ENCODE peak calls at places on chromosomes 7 and 10, in nine cellular contexts. T is CD8-positive, alpha-beta memory T cell; G is lung; C is Panc1; E is A549; K is GM12878; Q is endothelial cell of umbilical vein; X is fibroblast of lung; D is uterus. W is an unnamed sample.

GRCh38 chr7:19112290-19113000 is 5.0 kb downstream of the TWIST1 start:
- DNase-seq in T (no peak), G (no peak), C (no peak), E (no peak), K (no peak), Q (no peak), X (peak; percentile 73), D (no peak), W (no peak)

GRCh38 chr7:80044796-80045195 is 89.8 kb upstream of the GNAI1 start:
- DNase-seq in T (no peak), G (no peak), C (no peak), E (no peak), K (no peak), Q (no peak), X (no peak), D (no peak), W (no peak)

GRCh38 chr10:110860576-110861241 is 11.0 kb upstream of the PDCD4 start:
- DNase-seq in T (peak; percentile 35), G (no peak), C (no peak), E (no peak), K (peak; percentile 90), Q (no peak), X (no peak), D (no peak), W (peak; percentile 69)

GRCh38 chr10:48604408-48605263 is at the start of gene ARHGAP22:
- DNase-seq in T (no peak), G (no peak), C (no peak), E (peak; percentile 25), K (no peak), Q (peak; percentile 56), X (peak; percentile 35), D (peak; percentile 47), W (peak; percentile 11)

GRCh38 chr10:124152139-124152780 is 58.9 kb upstream of the CHST15 start:
- DNase-seq in T (no peak), G (peak; percentile 55), C (peak; percentile 73), E (peak; percentile 81), K (no peak), Q (no peak), X (peak; percentile 82), D (no peak), W (peak; percentile 26)

GRCh38 chr7:152128741-152129461 is 103.4 kb downstream of the GALNT11 start:
- DNase-seq in T (no peak), G (no peak), C (no peak), E (no peak), K (no peak), Q (no peak), X (no peak), D (no peak), W (no peak)

GRCh38 chr10:110512461-110513187 is 14.9 kb downstream of the DUSP5 start:
- DNase-seq in T (no peak), G (no peak), C (no peak), E (peak; percentile 77), K (no peak), Q (peak; percentile 70), X (peak; percentile 93), D (no peak), W (no peak)

GRCh38 chr10:35364808-35365207 is 28.5 kb downstream of the CCNY start:
- DNase-seq in T (no peak), G (no peak), C (no peak), E (no peak), K (no peak), Q (no peak), X (no peak), D (no peak), W (peak; percentile 98)

GRCh38 chr10:112510384-112510783 is 63.4 kb downstream of the VTI1A start:
- DNase-seq in T (no peak), G (no peak), C (no peak), E (no peak), K (no peak), Q (no peak), X (no peak), D (no peak), W (no peak)

GRCh38 chr7:5425507-5426225 is 2.0 kb upstream of the TNRC18 start:
- DNase-seq in T (no peak), G (peak; percentile 74), C (no peak), E (peak; percentile 87), K (no peak), Q (peak; percentile 89), X (peak; percentile 93), D (peak; percentile 73), W (peak; percentile 82)

GRCh38 chr10:69413221-69413865 is 3.4 kb downstream of the TACR2 start:
- DNase-seq in T (no peak), G (no peak), C (no peak), E (peak; percentile 49), K (no peak), Q (peak; percentile 67), X (peak; percentile 79), D (peak; percentile 83), W (no peak)

GRCh38 chr7:158582089-158582456 is 5.5 kb downstream of the PTPRN2 start:
- DNase-seq in T (no peak), G (no peak), C (no peak), E (no peak), K (no peak), Q (no peak), X (no peak), D (no peak), W (no peak)

GRCh38 chr7:43077732-43078391 is 34.6 kb upstream of the HECW1 start:
- DNase-seq in T (no peak), G (no peak), C (no peak), E (peak; percentile 20), K (no peak), Q (no peak), X (peak; percentile 18), D (no peak), W (no peak)

GRCh38 chr7:155441856-155442255 is 16.1 kb upstream of the EN2 start:
- DNase-seq in T (no peak), G (no peak), C (no peak), E (no peak), K (no peak), Q (no peak), X (no peak), D (no peak), W (no peak)

GRCh38 chr10:86375204-86375603 is 8.6 kb upstream of the GRID1 start:
- DNase-seq in T (no peak), G (no peak), C (no peak), E (no peak), K (no peak), Q (no peak), X (no peak), D (no peak), W (no peak)

GRCh38 chr10:125684583-125684982 is 1.6 kb upstream of the TEX36 start:
- DNase-seq in T (no peak), G (no peak), C (no peak), E (no peak), K (no peak), Q (no peak), X (no peak), D (no peak), W (no peak)

GRCh38 chr10:96242822-96243221 is 28.5 kb downstream of the BLNK start:
- DNase-seq in T (no peak), G (no peak), C (no peak), E (no peak), K (no peak), Q (no peak), X (no peak), D (no peak), W (peak; percentile 89)
- H3K4me1 ChIP-seq in T (no peaks in the 10 kb centered on the region), G (no peaks in the 10 kb centered on the region), C (no peaks in the 10 kb centered on the region), E (no peaks in the 10 kb centered on the region), K (peaks cover 34% of the 10 kb centered on the region), Q (no peaks in the 10 kb centered on the region), X (no peaks in the 10 kb centered on the region), D (no peaks in the 10 kb centered on the region), W (peaks cover 7% of the 10 kb centered on the region)

DNA sequence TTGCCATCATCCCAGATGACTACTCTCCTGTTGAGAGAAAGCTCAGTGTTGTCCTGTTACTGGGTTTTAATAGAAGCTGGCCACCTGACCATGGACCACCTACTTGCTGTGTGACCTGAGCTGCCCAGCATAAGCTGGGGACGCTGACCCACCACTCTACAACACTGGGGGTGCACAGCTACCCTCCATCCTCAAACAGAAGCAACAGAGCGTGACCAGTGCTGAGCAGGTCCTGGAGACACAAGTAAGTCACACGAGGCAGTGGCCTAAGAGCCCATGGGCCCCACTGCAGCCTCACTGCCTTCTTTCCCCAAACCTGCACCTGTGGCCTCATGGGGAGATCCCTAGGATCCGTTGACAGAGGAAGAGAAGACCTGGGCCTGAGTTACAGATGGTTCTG is 198.6 kb upstream of the ADARB2 start:
- DNase-seq in T (no peak), G (no peak), C (no peak), E (no peak), K (no peak), Q (no peak), X (no peak), D (no peak), W (no peak)
- H3K9me3 ChIP-seq in T (no peaks in the 10 kb centered on the region), G (no peaks in the 10 kb centered on the region), C (no peaks in the 10 kb centered on the region), E (no peaks in the 10 kb centered on the region), K (no peaks in the 10 kb centered on the region), Q (peaks cover 9% of the 10 kb centered on the region), X (no peaks in the 10 kb centered on the region), D (no peaks in the 10 kb centered on the region), W (no peaks in the 10 kb centered on the region)

DNA sequence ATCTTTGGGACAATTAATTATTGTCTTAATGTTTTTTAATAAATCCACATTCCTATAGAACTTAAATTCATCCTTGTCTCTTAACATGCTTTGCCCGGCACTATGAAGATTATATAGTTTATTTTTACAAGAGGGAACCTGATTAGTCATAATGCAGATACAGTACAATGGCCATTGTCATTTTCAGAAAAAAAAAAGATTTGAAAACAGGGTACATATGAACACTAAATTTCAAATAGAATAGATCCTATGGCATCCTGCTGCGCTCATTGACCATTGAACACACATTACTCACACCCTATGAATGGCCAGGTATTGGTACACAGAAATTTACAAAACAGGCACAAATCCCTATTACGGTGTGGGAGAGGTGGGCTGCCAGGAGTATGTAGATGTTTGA is 2.0 kb upstream of the KLF6 start:
- DNase-seq in T (no peak), G (no peak), C (no peak), E (no peak), K (no peak), Q (peak; percentile 69), X (no peak), D (no peak), W (no peak)
- H3K27ac ChIP-seq in T (no peak overlapping the region), G (peak overlapping the region; percentile 49), C (peak overlapping the region; percentile 98), E (peak overlapping the region; percentile 100), K (no peak overlapping the region), Q (peak overlapping the region; percentile 98), X (no peak overlapping the region), D (peak overlapping the region; percentile 100), W (peak overlapping the region; percentile 90)

GRCh38 chr10:79089579-79090110 is 20.9 kb downstream of the ZMIZ1 start:
- DNase-seq in T (no peak), G (no peak), C (no peak), E (no peak), K (no peak), Q (no peak), X (no peak), D (no peak), W (no peak)

GRCh38 chr10:79086822-79087221 is 18.1 kb downstream of the ZMIZ1 start:
- DNase-seq in T (no peak), G (no peak), C (no peak), E (no peak), K (no peak), Q (no peak), X (no peak), D (no peak), W (no peak)

GRCh38 chr10:79088613-79089355 is 20.0 kb downstream of the ZMIZ1 start:
- DNase-seq in T (no peak), G (no peak), C (no peak), E (no peak), K (no peak), Q (no peak), X (no peak), D (no peak), W (no peak)

GRCh38 chr10:79087721-79088120 is 19.0 kb downstream of the ZMIZ1 start:
- DNase-seq in T (no peak), G (no peak), C (no peak), E (no peak), K (no peak), Q (no peak), X (no peak), D (no peak), W (no peak)

GRCh38 chr10:79088176-79088575 is 19.4 kb downstream of the ZMIZ1 start:
- DNase-seq in T (no peak), G (no peak), C (no peak), E (no peak), K (no peak), Q (no peak), X (no peak), D (no peak), W (peak; percentile 24)
- H3K4me1 ChIP-seq in T (peaks cover 24% of the 10 kb centered on the region), G (peaks cover 62% of the 10 kb centered on the region), C (peaks cover 93% of the 10 kb centered on the region), E (peaks cover 99% of the 10 kb centered on the region), K (peaks cover 31% of the 10 kb centered on the region), Q (peaks cover 19% of the 10 kb centered on the region), X (peaks cover 20% of the 10 kb centered on the region), D (peaks cover 31% of the 10 kb centered on the region), W (peaks cover 4% of the 10 kb centered on the region)